ENCODE peak calls at places on chromosomes 13 and 19, in six cellular contexts. W is heart right ventricle; P is activated CD4-positive, alpha-beta T cell treated with anti-CD3 and anti-CD28 coated beads for 36 hours; H is fibroblast of mammary gland; B is AG09309; U is fibroblast of lung. J is an unnamed sample.

GRCh38 chr19:11382898-11383705 is 1.0 kb downstream of the EPOR start:
- DNase-seq in W (peak; percentile 58), U (no peak), P (peak; percentile 73), B (no peak), H (no peak), J (peak; percentile 42)

GRCh38 chr19:46069841-46070341 is 29.1 kb upstream of the IGFL4 start:
- DNase-seq in H (peak; percentile 96), U (peak; percentile 96), B (peak; percentile 39), P (no peak), W (no peak), J (peak; percentile 88)

GRCh38 chr13:66345988-66346387 is 884.1 kb downstream of the PCDH9 start:
- DNase-seq in U (no peak), W (no peak), B (no peak), H (no peak), P (no peak), J (no peak)

GRCh38 chr19:15252398-15253018 is 20.3 kb upstream of the EPHX3 start:
- DNase-seq in P (peak; percentile 42), U (peak; percentile 55), W (no peak), B (no peak), H (peak; percentile 68), J (peak; percentile 65)

GRCh38 chr19:47699360-47699917 is 13.8 kb upstream of the EHD2 start:
- DNase-seq in H (peak; percentile 45), W (no peak), B (no peak), P (peak; percentile 80), U (no peak), J (peak; percentile 27)

GRCh38 chr19:55474269-55475265 is 1.9 kb upstream of the ZNF628 start:
- DNase-seq in W (no peak), P (no peak), B (peak; percentile 76), U (no peak), H (no peak), J (peak; percentile 95)

GRCh38 chr19:31258211-31259052 is 90.8 kb downstream of the TSHZ3 start:
- DNase-seq in H (no peak), B (no peak), U (no peak), W (no peak), P (no peak), J (no peak)

GRCh38 chr13:94329754-94330551 is 149.5 kb downstream of the DCT start:
- DNase-seq in H (peak; percentile 98), B (peak; percentile 78), U (peak; percentile 97), W (no peak), P (no peak), J (peak; percentile 82)

GRCh38 chr13:49560270-49561063 is 24.9 kb downstream of the RCBTB1 start:
- DNase-seq in U (peak; percentile 68), H (no peak), W (no peak), P (peak; percentile 23), B (no peak), J (no peak)

GRCh38 chr19:4059931-4060620 is 6.6 kb downstream of the ZBTB7A start:
- DNase-seq in W (peak; percentile 77), B (no peak), U (no peak), H (peak; percentile 72), P (peak; percentile 70), J (no peak)

GRCh38 chr13:72648513-72649065 is 78.8 kb downstream of the MZT1 start:
- DNase-seq in W (no peak), U (peak; percentile 9), B (no peak), P (no peak), H (no peak), J (peak; percentile 17)

GRCh38 chr19:13920940-13921744 is 15.1 kb downstream of the CC2D1A start:
- DNase-seq in P (peak; percentile 61), U (peak; percentile 48), W (no peak), H (peak; percentile 64), B (no peak), J (peak; percentile 70)

GRCh38 chr13:110127986-110128511 is 178.9 kb downstream of the COL4A1 start:
- DNase-seq in P (no peak), B (no peak), H (no peak), U (no peak), W (no peak), J (peak; percentile 26)

GRCh38 chr19:11063434-11063833 is 25.8 kb upstream of the LDLR start:
- DNase-seq in H (no peak), B (no peak), P (no peak), W (no peak), U (no peak), J (no peak)

GRCh38 chr13:102817907-102818306 is 19.0 kb downstream of the BIVM start:
- DNase-seq in B (no peak), W (no peak), H (no peak), U (no peak), P (no peak), J (peak; percentile 10)

GRCh38 chr19:480016-480855 is 16.1 kb upstream of the MADCAM1 start:
- DNase-seq in U (peak; percentile 42), H (peak; percentile 55), B (no peak), P (peak; percentile 73), W (peak; percentile 84), J (peak; percentile 24)

GRCh38 chr13:112510002-112510780 is 77.8 kb downstream of the TUBGCP3 start:
- DNase-seq in H (peak; percentile 70), U (peak; percentile 76), P (peak; percentile 12), B (peak; percentile 14), W (no peak), J (peak; percentile 45)

GRCh38 chr19:40502647-40503046 is 35.8 kb downstream of the SPTBN4 start:
- DNase-seq in B (no peak), H (no peak), P (no peak), U (no peak), W (no peak), J (no peak)

GRCh38 chr19:56309511-56310185 is 5.0 kb downstream of the ZSCAN5A start:
- DNase-seq in U (peak; percentile 23), H (peak; percentile 41), P (peak; percentile 84), B (no peak), W (peak; percentile 54), J (peak; percentile 25)

GRCh38 chr13:114339779-114340534 is 25.7 kb downstream of the CHAMP1 start:
- DNase-seq in B (no peak), U (peak; percentile 52), P (peak; percentile 61), W (no peak), H (peak; percentile 56), J (peak; percentile 52)

GRCh38 chr13:103188688-103189326 is 122.6 kb upstream of the SLC10A2 start:
- DNase-seq in W (no peak), P (no peak), H (peak; percentile 23), U (peak; percentile 67), B (no peak), J (peak; percentile 2)

GRCh38 chr13:78147905-78148304 is 229.3 kb upstream of the EDNRB start:
- DNase-seq in U (peak; percentile 59), P (no peak), B (peak; percentile 13), H (peak; percentile 67), W (no peak), J (peak; percentile 55)

GRCh38 chr19:54069482-54069881 is 5.8 kb upstream of the VSTM1 start:
- DNase-seq in W (no peak), B (no peak), P (no peak), H (no peak), U (no peak), J (no peak)

J was measured in RPMI7951.